ENCODE peak calls at places on chromosome 10, in eight cellular contexts. T is neural progenitor cell, U is lung, L is cardiac muscle cell, W is lower leg skin, O is right cardiac atrium, F is AG09309, P is fibroblast of the aortic adventitia. C is an unnamed sample.

GRCh38 chr10:97188234-97188847 is 2.6 kb upstream of the SLIT1 start:
- DNase-seq in P (no peak), L (no peak), T (no peak), F (no peak), O (no peak), W (no peak), U (no peak), C (no peak)

GRCh38 chr10:124719213-124719851 is 24.8 kb downstream of the FAM53B start:
- DNase-seq in O (peak; percentile 75), T (peak; percentile 42), W (no peak), L (no peak), U (peak; percentile 71), P (peak; percentile 63), F (no peak), C (peak; percentile 71)

GRCh38 chr10:6409982-6410694 is 169.9 kb downstream of the PRKCQ start:
- DNase-seq in T (no peak), W (no peak), P (peak; percentile 45), U (no peak), F (no peak), L (no peak), O (no peak), C (no peak)

GRCh38 chr10:79260803-79261740 is 86.2 kb upstream of the PPIF start:
- DNase-seq in O (no peak), T (peak; percentile 64), F (no peak), U (no peak), W (no peak), L (peak; percentile 59), P (peak; percentile 47), C (peak; percentile 90)

GRCh38 chr10:48633381-48634197 is 28.7 kb upstream of the ARHGAP22 start:
- DNase-seq in W (peak; percentile 65), O (no peak), T (no peak), F (no peak), L (no peak), P (no peak), U (peak; percentile 25), C (no peak)

GRCh38 chr10:22339761-22340361 is 5.4 kb upstream of the SPAG6 start:
- DNase-seq in L (no peak), O (no peak), P (peak; percentile 92), W (no peak), U (no peak), F (no peak), T (no peak), C (no peak)

GRCh38 chr10:26199841-26200240 is 16.7 kb upstream of the GAD2 start:
- DNase-seq in P (no peak), T (no peak), U (no peak), O (no peak), W (no peak), F (no peak), L (no peak), C (no peak)

GRCh38 chr10:404341-404740 is 269.1 kb downstream of the ZMYND11 start:
- DNase-seq in P (peak; percentile 69), O (no peak), W (peak; percentile 26), F (peak; percentile 62), U (no peak), T (no peak), L (no peak), C (no peak)

GRCh38 chr10:48251525-48252353 is 22.8 kb downstream of the FRMPD2 start:
- DNase-seq in L (peak; percentile 60), F (no peak), P (no peak), U (no peak), T (no peak), O (no peak), W (peak; percentile 85), C (no peak)

GRCh38 chr10:110455440-110455839 is 42.3 kb upstream of the DUSP5 start:
- DNase-seq in U (no peak), W (peak; percentile 66), P (no peak), O (no peak), L (no peak), T (no peak), F (no peak), C (no peak)

GRCh38 chr10:31594331-31594880 is 275.4 kb downstream of the ZEB1 start:
- DNase-seq in O (no peak), W (no peak), U (no peak), F (no peak), P (no peak), T (no peak), L (no peak), C (peak; percentile 26)

GRCh38 chr10:7409045-7409731 is 1.6 kb downstream of the SFMBT2 start:
- DNase-seq in F (no peak), L (peak; percentile 25), W (peak; percentile 84), U (no peak), T (peak; percentile 41), O (peak; percentile 64), P (no peak), C (peak; percentile 48)

GRCh38 chr10:101781984-101782810 is 1.0 kb downstream of the NPM3 start:
- DNase-seq in F (no peak), U (no peak), O (peak; percentile 54), P (no peak), T (no peak), L (no peak), W (peak; percentile 84), C (no peak)

GRCh38 chr10:17074548-17074860 is 55.1 kb downstream of the CUBN start:
- DNase-seq in U (no peak), L (no peak), O (no peak), W (no peak), T (no peak), F (no peak), P (peak; percentile 35), C (no peak)

GRCh38 chr10:5168897-5169296 is 16.1 kb downstream of the AKR1C8 start:
- DNase-seq in U (no peak), T (no peak), F (no peak), L (no peak), W (no peak), P (no peak), O (no peak), C (no peak)

GRCh38 chr10:42989481-42989921 is 87.4 kb upstream of the RET start:
- DNase-seq in U (no peak), T (no peak), F (no peak), O (no peak), L (no peak), P (no peak), W (peak; percentile 68), C (peak; percentile 36)

GRCh38 chr10:122363722-122364463 is 10.6 kb upstream of the PLEKHA1 start:
- DNase-seq in P (peak; percentile 40), W (peak; percentile 76), F (no peak), O (no peak), U (peak; percentile 46), L (no peak), T (no peak), C (no peak)

GRCh38 chr10:11527700-11528255 is 83.7 kb downstream of the USP6NL start:
- DNase-seq in L (no peak), W (no peak), T (no peak), U (no peak), F (no peak), O (no peak), P (peak; percentile 59), C (no peak)
- H3K4me3 ChIP-seq in L (no peak overlapping the region), W (no peak overlapping the region), T (no peak overlapping the region), U (no peak overlapping the region), F (no peak overlapping the region), O (peak overlapping the region; percentile 38), P (peak overlapping the region; percentile 8), C (no peak overlapping the region)

GRCh38 chr10:35667270-35667889 is 25.3 kb upstream of the FZD8 start:
- DNase-seq in P (no peak), W (no peak), U (no peak), F (no peak), T (no peak), O (no peak), L (no peak), C (no peak)
- H3K4me3 ChIP-seq in P (no peak overlapping the region), W (no peak overlapping the region), U (no peak overlapping the region), F (no peak overlapping the region), T (no peak overlapping the region), O (no peak overlapping the region), L (no peak overlapping the region), C (no peak overlapping the region)

GRCh38 chr10:69803809-69804208 is 2.1 kb downstream of the COL13A1 start:
- DNase-seq in U (no peak), L (no peak), W (no peak), O (no peak), T (no peak), P (no peak), F (no peak), C (peak; percentile 52)
- H3K4me3 ChIP-seq in U (no peak overlapping the region), L (peak overlapping the region; percentile 72), W (no peak overlapping the region), O (no peak overlapping the region), T (no peak overlapping the region), P (peak overlapping the region; percentile 82), F (peak overlapping the region; percentile 68), C (no peak overlapping the region)

GRCh38 chr10:61640876-61641275 is 21.9 kb upstream of the CABCOCO1 start:
- DNase-seq in T (no peak), O (no peak), F (no peak), P (no peak), U (no peak), W (no peak), L (no peak), C (no peak)
- H3K4me3 ChIP-seq in T (no peak overlapping the region), O (no peak overlapping the region), F (no peak overlapping the region), P (no peak overlapping the region), U (no peak overlapping the region), W (no peak overlapping the region), L (no peak overlapping the region), C (no peak overlapping the region)